ENCODE peak calls at places on chromosomes 11 and 22, in four cellular contexts. P is HEK293T; F is activated naive CD4-positive, alpha-beta T cell treated with anti-CD3 and anti-CD28 coated beads, Interleukin-2, amount 50 U/mL, for 16 hours; Y is IMR-90. H is an unnamed sample.

GRCh38 chr11:16883179-16883578 is 131.0 kb downstream of the PLEKHA7 start:
- DNase-seq in Y (no peak), P (no peak), F (no peak), H (no peak)

GRCh38 chr11:64675417-64676252 is 47.4 kb downstream of the NRXN2 start:
- DNase-seq in Y (peak), F (no peak), P (peak), H (peak)

GRCh38 chr11:58006940-58007339 is 16.7 kb upstream of the OR9Q1 start:
- DNase-seq in Y (peak), P (no peak), F (no peak), H (peak)

GRCh38 chr11:41403462-41403861 is 56.0 kb downstream of the LRRC4C start:
- DNase-seq in F (no peak), P (no peak), Y (no peak), H (no peak)

GRCh38 chr11:110490886-110491285 is 61.1 kb downstream of the FDX1 start:
- DNase-seq in P (no peak), Y (peak), F (no peak), H (peak)

GRCh38 chr11:105935791-105936190 is 86.2 kb downstream of the MSANTD4 start:
- DNase-seq in P (no peak), Y (peak), F (no peak), H (no peak)

GRCh38 chr22:49302530-49302929 is 525.1 kb downstream of the BRD1 start:
- DNase-seq in Y (no peak), F (no peak), P (no peak), H (no peak)

GRCh38 chr11:75760710-75761493 is 7.7 kb upstream of the DGAT2 start:
- DNase-seq in Y (peak), F (no peak), P (no peak), H (peak)